ENCODE peak calls at places on chromosomes 13 and 19, in seven cellular contexts. Q, B, Z, U, H, L and F are unnamed samples.

GRCh38 chr19:39370735-39371134 is 20.2 kb downstream of the PAF1 start:
- DNase-seq in U (no peak), Z (no peak), L (peak; percentile 8), Q (no peak), H (no peak), B (no peak), F (no peak)

GRCh38 chr13:94305463-94305862 is 174.0 kb downstream of the DCT start:
- DNase-seq in H (no peak), U (peak; percentile 76), L (peak; percentile 93), Z (no peak), B (peak; percentile 50), Q (peak; percentile 39), F (peak; percentile 62)

GRCh38 chr19:54178581-54179261 is 5.8 kb upstream of the TMC4 start:
- DNase-seq in Q (no peak), H (peak; percentile 55), B (no peak), U (no peak), L (peak; percentile 42), Z (peak; percentile 43), F (no peak)

GRCh38 chr13:74134777-74135305 is 637 bp upstream of the KLF12 start:
- DNase-seq in B (no peak), U (peak; percentile 33), L (peak; percentile 51), H (peak; percentile 82), Z (peak; percentile 41), Q (no peak), F (no peak)

GRCh38 chr13:18212873-18213272 is 968.8 kb downstream of the TUBA3C start:
- DNase-seq in B (no peak), L (no peak), Z (no peak), U (no peak), H (no peak), Q (peak; percentile 52), F (no peak)

GRCh38 chr13:87057807-87058520 is 613.2 kb upstream of the SLITRK5 start:
- DNase-seq in H (no peak), B (no peak), Q (no peak), U (no peak), Z (no peak), L (peak; percentile 20), F (no peak)

GRCh38 chr13:73781384-73781783 is 352.8 kb downstream of the KLF12 start:
- DNase-seq in H (no peak), U (no peak), L (no peak), B (no peak), Z (no peak), Q (no peak), F (no peak)

GRCh38 chr19:18742324-18742723 is 48.8 kb downstream of the COMP start:
- DNase-seq in U (no peak), B (no peak), L (no peak), Q (no peak), Z (no peak), H (no peak), F (no peak)

GRCh38 chr13:31982540-31982939 is 49.0 kb upstream of the FRY start:
- DNase-seq in Z (peak; percentile 76), U (peak; percentile 99), B (peak; percentile 81), H (no peak), Q (peak; percentile 72), L (peak; percentile 89), F (peak; percentile 94)

GRCh38 chr13:48094404-48094780 is 512 bp downstream of the MED4 start:
- DNase-seq in H (no peak), U (no peak), Q (no peak), L (no peak), B (no peak), Z (no peak), F (no peak)

GRCh38 chr13:24149306-24150032 is 11.1 kb upstream of the SPATA13 start:
- DNase-seq in H (no peak), Q (no peak), U (no peak), L (peak; percentile 81), Z (no peak), B (no peak), F (no peak)

GRCh38 chr13:81480634-81481033 is 1139.7 kb upstream of the SPRY2 start:
- DNase-seq in Z (no peak), Q (no peak), L (peak; percentile 7), U (no peak), B (no peak), H (no peak), F (no peak)

GRCh38 chr19:30077851-30078355 is 135.9 kb downstream of the URI1 start:
- DNase-seq in H (peak; percentile 21), B (no peak), U (no peak), Q (no peak), Z (no peak), L (no peak), F (no peak)

GRCh38 chr19:45485301-45486077 is 11.4 kb downstream of the RTN2 start:
- DNase-seq in B (no peak), U (peak; percentile 98), L (peak; percentile 93), Q (peak; percentile 99), Z (peak; percentile 97), H (peak; percentile 98), F (no peak)

DNA sequence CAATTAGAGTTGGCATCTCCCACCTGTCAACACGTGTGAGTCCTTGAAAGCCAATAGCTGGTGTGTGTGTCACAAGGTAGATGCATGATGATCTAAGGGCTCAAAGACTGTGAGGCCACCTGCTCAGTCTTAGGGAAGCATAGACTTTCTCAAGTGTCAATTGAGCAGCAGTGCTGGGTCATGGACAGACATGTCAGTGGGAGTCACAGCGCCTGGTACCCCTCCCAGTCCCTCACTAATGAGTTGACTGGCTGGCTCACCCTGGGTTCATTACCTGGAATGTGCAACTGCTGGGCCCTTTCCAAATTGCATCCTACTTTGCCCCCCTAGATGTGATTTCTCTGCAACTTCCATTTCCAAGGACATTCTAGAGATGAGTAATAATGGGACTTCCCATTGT is 9.1 kb upstream of the PSG6 start:
- DNase-seq in B (no peak), H (no peak), L (no peak), U (no peak), Q (no peak), Z (no peak), F (no peak)
- TF ChIP-seq CTCF in B (no peak), H (no peak), L (no peak), U (no peak), Q (no peak), Z (no peak), F (no peak)

GRCh38 chr19:3671680-3672574 is 28.3 kb downstream of the PIP5K1C start:
- DNase-seq in Z (no peak), Q (no peak), U (no peak), H (no peak), L (no peak), B (no peak), F (no peak)

GRCh38 chr19:3670796-3671679 is 29.2 kb downstream of the PIP5K1C start:
- DNase-seq in U (peak; percentile 56), H (no peak), Q (peak; percentile 65), L (no peak), Z (no peak), B (peak; percentile 36), F (no peak)

GRCh38 chr19:3669616-3670257 is 30.5 kb downstream of the PIP5K1C start:
- DNase-seq in Q (no peak), Z (no peak), U (no peak), H (no peak), L (no peak), B (no peak), F (no peak)

GRCh38 chr19:3669134-3669436 is 31.2 kb downstream of the PIP5K1C start:
- DNase-seq in B (no peak), Q (no peak), L (no peak), U (no peak), Z (no peak), H (no peak), F (no peak)

GRCh38 chr19:3670258-3670795 is 29.9 kb downstream of the PIP5K1C start:
- DNase-seq in H (no peak), Z (no peak), U (peak; percentile 65), L (no peak), B (peak; percentile 70), Q (peak; percentile 87), F (no peak)
- H3K4me3 ChIP-seq in H (no peak overlapping the region), Z (no peak overlapping the region), U (peak overlapping the region; percentile 24), L (no peak overlapping the region), B (peak overlapping the region; percentile 33), Q (peak overlapping the region; percentile 30), F (no peak overlapping the region)

DNA sequence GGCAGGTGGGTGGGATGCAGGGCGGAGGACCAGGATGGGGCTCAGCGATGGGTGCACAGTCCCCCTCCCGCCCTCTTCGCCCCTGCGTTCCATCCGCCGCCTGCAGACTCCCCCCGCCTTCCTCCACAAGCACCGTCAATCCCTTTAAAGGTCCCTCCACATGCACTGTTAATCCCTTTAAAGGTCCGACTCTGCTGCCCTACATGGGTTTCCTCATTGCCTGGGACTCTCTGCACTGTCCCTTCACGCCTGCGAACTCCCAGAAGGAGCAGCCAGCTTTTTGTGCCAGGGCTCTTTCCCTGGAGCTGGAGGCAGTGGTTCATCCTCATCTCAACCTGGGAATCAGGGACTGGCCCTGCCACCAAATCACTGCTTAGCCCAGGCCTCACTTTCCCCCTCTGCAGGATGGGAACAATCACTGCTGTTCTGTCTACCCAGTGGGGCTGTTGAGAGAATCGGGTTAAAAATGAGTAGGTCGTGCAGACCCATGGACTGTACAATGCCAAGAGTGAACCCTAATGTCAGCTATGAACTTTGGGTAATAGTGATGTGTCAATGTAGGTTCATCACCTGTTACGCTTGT is 20.4 kb downstream of the ZNF574 start:
- DNase-seq in L (no peak), U (no peak), Z (no peak), Q (no peak), B (no peak), H (no peak), F (no peak)
- TF ChIP-seq CTCF in L (no peak), U (peak; percentile 11), Z (no peak), Q (no peak), B (no peak), H (no peak), F (no peak)

GRCh38 chr19:1925544-1925943 is 15.4 kb upstream of the CSNK1G2 start:
- DNase-seq in Z (no peak), H (peak; percentile 54), L (no peak), Q (no peak), B (no peak), U (no peak), F (no peak)

GRCh38 chr19:1932395-1932794 is 8.6 kb upstream of the CSNK1G2 start:
- DNase-seq in Q (no peak), H (no peak), Z (no peak), B (no peak), U (no peak), L (no peak), F (no peak)

GRCh38 chr19:1931445-1931844 is 9.5 kb upstream of the CSNK1G2 start:
- DNase-seq in Q (no peak), U (no peak), L (no peak), B (no peak), H (no peak), Z (no peak), F (no peak)

GRCh38 chr19:1933245-1933644 is 7.7 kb upstream of the CSNK1G2 start:
- DNase-seq in L (no peak), Q (no peak), U (no peak), H (no peak), B (no peak), Z (no peak), F (no peak)

DNA sequence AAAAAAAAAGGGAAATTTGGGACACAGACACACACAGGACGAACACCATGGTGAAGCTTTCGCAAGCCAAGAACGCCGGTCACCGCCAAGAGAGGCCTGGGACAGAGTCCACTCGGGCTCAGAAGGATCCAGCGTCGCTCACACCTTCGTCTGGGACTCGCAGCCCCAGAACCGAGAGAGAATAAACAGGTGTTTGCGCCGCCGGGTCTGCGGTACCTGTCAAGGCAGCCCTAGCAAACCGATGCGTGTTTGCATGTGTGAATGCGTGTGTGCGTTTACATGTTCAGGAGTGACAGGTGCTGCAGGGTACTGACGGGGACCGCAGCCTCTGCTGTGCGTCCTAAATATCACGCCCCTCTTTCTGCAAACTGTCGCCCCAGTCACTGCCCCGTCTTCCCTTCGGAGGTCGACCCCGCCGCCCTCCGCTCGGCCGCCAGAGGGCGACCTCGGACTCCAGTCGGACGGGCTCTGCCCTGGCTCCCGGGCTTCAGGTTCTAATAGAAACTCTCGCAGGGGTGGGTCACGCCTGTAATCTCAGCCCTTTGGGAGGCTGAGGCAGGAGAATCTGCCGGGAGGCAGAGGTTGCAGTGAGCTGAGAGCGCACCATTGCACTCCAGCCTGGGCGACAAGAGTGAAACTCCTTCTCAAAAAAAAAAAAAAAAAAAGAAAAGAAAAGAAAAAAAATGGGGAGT is 11.8 kb upstream of the CSNK1G2 start:
- DNase-seq in H (peak; percentile 84), B (peak; percentile 4), Z (peak; percentile 81), Q (peak; percentile 73), L (peak; percentile 76), U (peak; percentile 58), F (no peak)
- H3K4me3 ChIP-seq in H (no peak overlapping the region), B (peak overlapping the region; percentile 20), Z (no peak overlapping the region), Q (peak overlapping the region; percentile 39), L (peak overlapping the region; percentile 67), U (peak overlapping the region; percentile 37), F (peak overlapping the region; percentile 30)